ENCODE peak calls at places on chromosomes 13 and 19, in nine cellular contexts. N is pulmonary artery endothelial cell; D is left colon; Y is B cell; G is activated CD4-positive, alpha-beta T cell treated with anti-CD3 and anti-CD28 coated beads for 36 hours; A is Calu3; E is HuH-7; U is stimulated activated CD4-positive, alpha-beta T cell treated with anti-CD3 and anti-CD28 coated beads, Interleukin-15, amount 100 ng/mL, for 24 hours; K is endothelial cell. R is an unnamed sample.

GRCh38 chr13:52842440-52842839 is 6.0 kb downstream of the PCDH8 start:
- DNase-seq in N (no peak), D (no peak), Y (no peak), G (no peak), A (no peak), E (no peak), U (no peak), K (no peak), R (no peak)

GRCh38 chr13:44698076-44698475 is 121.9 kb upstream of the TSC22D1 start:
- DNase-seq in N (no peak), D (no peak), Y (no peak), G (no peak), A (no peak), E (no peak), U (no peak), K (no peak), R (no peak)

GRCh38 chr19:4529924-4530522 is 5.0 kb downstream of the PLIN5 start:
- DNase-seq in N (no peak), D (no peak), Y (no peak), G (no peak), A (no peak), E (no peak), U (no peak), K (no peak), R (no peak)

GRCh38 chr13:29596064-29596418 is 553 bp upstream of the SLC7A1 start:
- DNase-seq in N (no peak), D (no peak), Y (no peak), G (no peak), A (no peak), E (no peak), U (no peak), K (no peak), R (no peak)

GRCh38 chr13:55783841-55784240 is 1356.9 kb upstream of the PRR20A start:
- DNase-seq in N (no peak), D (no peak), Y (no peak), G (no peak), A (no peak), E (no peak), U (no peak), K (no peak), R (no peak)

GRCh38 chr19:2557093-2557440 is 81.1 kb downstream of the GADD45B start:
- DNase-seq in N (no peak), D (peak; percentile 15), Y (no peak), G (no peak), A (no peak), E (no peak), U (no peak), K (no peak), R (peak; percentile 14)

GRCh38 chr19:1882786-1883692 is 2.3 kb downstream of the ABHD17A start:
- DNase-seq in N (no peak), D (no peak), Y (peak; percentile 29), G (no peak), A (no peak), E (no peak), U (no peak), K (no peak), R (no peak)

GRCh38 chr19:43780706-43781525 is at the start of gene KCNN4:
- DNase-seq in N (no peak), D (peak; percentile 82), Y (peak; percentile 88), G (peak; percentile 91), A (peak; percentile 79), E (no peak), U (peak; percentile 87), K (no peak), R (peak; percentile 79)

GRCh38 chr19:46886546-46887239 is 25.9 kb downstream of the ARHGAP35 start:
- DNase-seq in N (no peak), D (no peak), Y (no peak), G (no peak), A (no peak), E (no peak), U (no peak), K (no peak), R (no peak)

GRCh38 chr19:5480427-5480836 is 25.2 kb downstream of the ZNRF4 start:
- DNase-seq in N (no peak), D (no peak), Y (peak; percentile 52), G (peak; percentile 66), A (peak; percentile 26), E (peak; percentile 47), U (peak; percentile 63), K (peak; percentile 39), R (no peak)

GRCh38 chr13:21402586-21403307 is 56.4 kb downstream of the ZDHHC20 start:
- DNase-seq in N (no peak), D (no peak), Y (no peak), G (peak; percentile 36), A (no peak), E (no peak), U (peak; percentile 13), K (no peak), R (no peak)

GRCh38 chr19:20664917-20665781 is 3.8 kb upstream of the ZNF626 start:
- DNase-seq in N (no peak), D (no peak), Y (no peak), G (no peak), A (no peak), E (no peak), U (no peak), K (no peak), R (no peak)

GRCh38 chr13:39401091-39401647 is 201.8 kb downstream of the LHFPL6 start:
- DNase-seq in N (no peak), D (no peak), Y (no peak), G (no peak), A (no peak), E (no peak), U (no peak), K (no peak), R (no peak)

GRCh38 chr13:79090552-79091159 is 315.4 kb downstream of the RBM26 start:
- DNase-seq in N (no peak), D (no peak), Y (no peak), G (no peak), A (no peak), E (no peak), U (no peak), K (no peak), R (no peak)

GRCh38 chr19:15239337-15239949 is 7.2 kb upstream of the EPHX3 start:
- DNase-seq in N (no peak), D (no peak), Y (peak; percentile 37), G (no peak), A (no peak), E (no peak), U (no peak), K (no peak), R (no peak)

GRCh38 chr13:23656637-23657036 is 86.4 kb downstream of the TNFRSF19 start:
- DNase-seq in N (peak; percentile 24), D (no peak), Y (no peak), G (no peak), A (no peak), E (no peak), U (no peak), K (no peak), R (no peak)

GRCh38 chr13:44938854-44939253 is 50.4 kb downstream of the NUFIP1 start:
- DNase-seq in N (no peak), D (no peak), Y (no peak), G (no peak), A (no peak), E (no peak), U (no peak), K (no peak), R (no peak)

GRCh38 chr19:13848811-13849241 is 28.1 kb upstream of the NANOS3 start:
- DNase-seq in N (no peak), D (no peak), Y (no peak), G (no peak), A (no peak), E (no peak), U (no peak), K (no peak), R (no peak)

GRCh38 chr19:28500982-28501633 is 711.8 kb downstream of the UQCRFS1 start:
- DNase-seq in N (no peak), D (no peak), Y (no peak), G (no peak), A (no peak), E (no peak), U (no peak), K (no peak), R (no peak)

GRCh38 chr19:45901432-45901903 is 945 bp downstream of the MYPOP start:
- DNase-seq in N (no peak), D (no peak), Y (peak; percentile 77), G (peak; percentile 70), A (no peak), E (no peak), U (peak; percentile 53), K (no peak), R (peak; percentile 57)

GRCh38 chr19:6161271-6161850 is 25.9 kb downstream of the ACSBG2 start:
- DNase-seq in N (no peak), D (peak; percentile 28), Y (peak; percentile 44), G (peak; percentile 71), A (peak; percentile 1), E (no peak), U (peak; percentile 52), K (no peak), R (peak; percentile 13)

GRCh38 chr13:76884167-76884566 is 2.0 kb downstream of the KCTD12 start:
- DNase-seq in N (no peak), D (peak; percentile 71), Y (no peak), G (peak; percentile 50), A (peak; percentile 2), E (no peak), U (peak; percentile 29), K (peak; percentile 15), R (peak; percentile 63)

GRCh38 chr19:44660081-44660480 is 11.2 kb upstream of the CEACAM19 start:
- DNase-seq in N (no peak), D (no peak), Y (no peak), G (no peak), A (no peak), E (no peak), U (no peak), K (no peak), R (no peak)

GRCh38 chr19:5339950-5340636 is 519 bp downstream of the PTPRS start:
- DNase-seq in N (no peak), D (no peak), Y (peak; percentile 76), G (peak; percentile 12), A (peak; percentile 50), E (peak; percentile 34), U (no peak), K (peak; percentile 51), R (no peak)

GRCh38 chr13:48072304-48072703 is 22.6 kb downstream of the MED4 start:
- DNase-seq in N (no peak), D (no peak), Y (no peak), G (no peak), A (no peak), E (no peak), U (no peak), K (no peak), R (no peak)